ENCODE peak calls at places on chromosomes 2 and 18, in four cellular contexts. One of them, this sample, is unnamed.

GRCh38 chr2:29063646-29064372 is 10.5 kb downstream of the PCARE start:
- DNase-seq in fibroblast of the conjunctiva: peak
- DNase-seq in heart right ventricle: no peak
- DNase-seq in mucosa of descending colon: no peak
- DNase-seq in this sample: no peak

GRCh38 chr2:85288244-85288725 is 39.5 kb downstream of the TGOLN2 start:
- DNase-seq in heart right ventricle: no peak
- DNase-seq in mucosa of descending colon: no peak
- DNase-seq in fibroblast of the conjunctiva: no peak
- DNase-seq in this sample: no peak

GRCh38 chr18:8721716-8722115 is 16.4 kb downstream of the MTCL1 start:
- DNase-seq in heart right ventricle: no peak
- DNase-seq in fibroblast of the conjunctiva: no peak
- DNase-seq in mucosa of descending colon: no peak
- DNase-seq in this sample: no peak

GRCh38 chr2:136482966-136483365 is 282.4 kb upstream of the THSD7B start:
- DNase-seq in mucosa of descending colon: no peak
- DNase-seq in heart right ventricle: no peak
- DNase-seq in fibroblast of the conjunctiva: no peak
- DNase-seq in this sample: no peak

GRCh38 chr2:120893874-120894584 is 158.4 kb downstream of the GLI2 start:
- DNase-seq in mucosa of descending colon: no peak
- DNase-seq in heart right ventricle: no peak
- DNase-seq in fibroblast of the conjunctiva: no peak
- DNase-seq in this sample: no peak

GRCh38 chr2:176516051-176516601 is 246.9 kb downstream of the MTX2 start:
- DNase-seq in mucosa of descending colon: no peak
- DNase-seq in fibroblast of the conjunctiva: no peak
- DNase-seq in heart right ventricle: no peak
- DNase-seq in this sample: no peak

GRCh38 chr2:189022002-189022401 is 47.8 kb downstream of the COL3A1 start:
- DNase-seq in heart right ventricle: peak
- DNase-seq in mucosa of descending colon: no peak
- DNase-seq in fibroblast of the conjunctiva: peak
- DNase-seq in this sample: no peak

GRCh38 chr2:55970506-55970905 is 46.9 kb upstream of the EFEMP1 start:
- DNase-seq in fibroblast of the conjunctiva: no peak
- DNase-seq in heart right ventricle: no peak
- DNase-seq in mucosa of descending colon: no peak
- DNase-seq in this sample: no peak

GRCh38 chr18:73564073-73564472 is 583.6 kb downstream of the FBXO15 start:
- DNase-seq in heart right ventricle: no peak
- DNase-seq in fibroblast of the conjunctiva: peak
- DNase-seq in mucosa of descending colon: no peak
- DNase-seq in this sample: no peak

GRCh38 chr2:240926516-240927389 is 20.6 kb downstream of the CROCC2 start:
- DNase-seq in fibroblast of the conjunctiva: no peak
- DNase-seq in heart right ventricle: no peak
- DNase-seq in mucosa of descending colon: no peak
- DNase-seq in this sample: no peak

GRCh38 chr18:24544141-24544498 is 83.7 kb downstream of the HRH4 start:
- DNase-seq in mucosa of descending colon: no peak
- DNase-seq in heart right ventricle: peak
- DNase-seq in fibroblast of the conjunctiva: no peak
- DNase-seq in this sample: no peak

GRCh38 chr2:109703076-109703475 is 88.9 kb downstream of the SOWAHC start:
- DNase-seq in fibroblast of the conjunctiva: no peak
- DNase-seq in heart right ventricle: no peak
- DNase-seq in mucosa of descending colon: no peak
- DNase-seq in this sample: no peak

GRCh38 chr18:33113421-33113820 is 327.1 kb downstream of the CCDC178 start:
- DNase-seq in mucosa of descending colon: no peak
- DNase-seq in fibroblast of the conjunctiva: no peak
- DNase-seq in heart right ventricle: no peak
- DNase-seq in this sample: no peak

GRCh38 chr2:105180491-105180972 is 61.0 kb upstream of the GPR45 start:
- DNase-seq in heart right ventricle: no peak
- DNase-seq in mucosa of descending colon: peak
- DNase-seq in fibroblast of the conjunctiva: no peak
- DNase-seq in this sample: no peak

GRCh38 chr2:239985356-239985755 is 39.8 kb downstream of the NDUFA10 start:
- DNase-seq in heart right ventricle: no peak
- DNase-seq in fibroblast of the conjunctiva: no peak
- DNase-seq in mucosa of descending colon: no peak
- DNase-seq in this sample: no peak

GRCh38 chr2:44975571-44976450 is 33.4 kb downstream of the SIX2 start:
- DNase-seq in mucosa of descending colon: no peak
- DNase-seq in fibroblast of the conjunctiva: no peak
- DNase-seq in heart right ventricle: no peak
- DNase-seq in this sample: no peak

GRCh38 chr2:1613078-1613445 is 131.3 kb downstream of the PXDN start:
- DNase-seq in heart right ventricle: no peak
- DNase-seq in mucosa of descending colon: no peak
- DNase-seq in fibroblast of the conjunctiva: no peak
- DNase-seq in this sample: no peak

GRCh38 chr2:133414486-133415209 is 153.6 kb downstream of the NCKAP5 start:
- DNase-seq in fibroblast of the conjunctiva: no peak
- DNase-seq in mucosa of descending colon: peak
- DNase-seq in heart right ventricle: no peak
- DNase-seq in this sample: no peak

GRCh38 chr2:20439503-20439902 is 7.4 kb upstream of the RHOB start:
- DNase-seq in fibroblast of the conjunctiva: no peak
- DNase-seq in heart right ventricle: peak
- DNase-seq in mucosa of descending colon: no peak
- DNase-seq in this sample: no peak

GRCh38 chr2:144510206-144510991 is 9.5 kb downstream of the ZEB2 start:
- DNase-seq in heart right ventricle: peak
- DNase-seq in mucosa of descending colon: no peak
- DNase-seq in fibroblast of the conjunctiva: no peak
- DNase-seq in this sample: no peak

GRCh38 chr2:101047774-101048173 is 45.7 kb downstream of the RPL31 start:
- DNase-seq in mucosa of descending colon: no peak
- DNase-seq in heart right ventricle: peak
- DNase-seq in fibroblast of the conjunctiva: no peak
- DNase-seq in this sample: no peak

GRCh38 chr2:10761591-10761990 is 40.2 kb downstream of the ATP6V1C2 start:
- DNase-seq in heart right ventricle: no peak
- DNase-seq in mucosa of descending colon: no peak
- DNase-seq in fibroblast of the conjunctiva: no peak
- DNase-seq in this sample: no peak

GRCh38 chr2:6982484-6982883 is 65.3 kb downstream of the RNF144A start:
- DNase-seq in heart right ventricle: no peak
- DNase-seq in fibroblast of the conjunctiva: no peak
- DNase-seq in mucosa of descending colon: no peak
- DNase-seq in this sample: no peak

GRCh38 chr2:15580451-15580850 is 11.2 kb upstream of the DDX1 start:
- DNase-seq in mucosa of descending colon: no peak
- DNase-seq in fibroblast of the conjunctiva: no peak
- DNase-seq in heart right ventricle: no peak
- DNase-seq in this sample: no peak

GRCh38 chr18:3262234-3263171 is 570 bp downstream of the MYL12B start:
- DNase-seq in heart right ventricle: no peak
- DNase-seq in fibroblast of the conjunctiva: no peak
- DNase-seq in mucosa of descending colon: peak
- DNase-seq in this sample: peak

GRCh38 chr2:53234548-53234903 is 533.1 kb upstream of the CHAC2 start:
- DNase-seq in heart right ventricle: no peak
- DNase-seq in fibroblast of the conjunctiva: no peak
- DNase-seq in mucosa of descending colon: peak
- DNase-seq in this sample: no peak

GRCh38 chr2:155525194-155525593 is 807.3 kb downstream of the NR4A2 start:
- DNase-seq in heart right ventricle: no peak
- DNase-seq in mucosa of descending colon: no peak
- DNase-seq in fibroblast of the conjunctiva: no peak
- DNase-seq in this sample: no peak

GRCh38 chr2:218291318-218291933 is 877 bp downstream of the TMBIM1 start:
- DNase-seq in fibroblast of the conjunctiva: no peak
- DNase-seq in heart right ventricle: peak
- DNase-seq in mucosa of descending colon: peak
- DNase-seq in this sample: no peak

GRCh38 chr2:219042750-219043149 is 1.4 kb upstream of the CFAP65 start:
- DNase-seq in fibroblast of the conjunctiva: no peak
- DNase-seq in mucosa of descending colon: peak
- DNase-seq in heart right ventricle: no peak
- DNase-seq in this sample: no peak

GRCh38 chr2:141384676-141385075 is 746.1 kb downstream of the LRP1B start:
- DNase-seq in fibroblast of the conjunctiva: no peak
- DNase-seq in heart right ventricle: no peak
- DNase-seq in mucosa of descending colon: no peak
- DNase-seq in this sample: no peak

GRCh38 chr2:36300697-36301096 is 54.9 kb upstream of the CRIM1 start:
- DNase-seq in mucosa of descending colon: no peak
- DNase-seq in heart right ventricle: no peak
- DNase-seq in fibroblast of the conjunctiva: no peak
- DNase-seq in this sample: no peak

GRCh38 chr2:11129598-11130449 is 25.4 kb upstream of the SLC66A3 start:
- DNase-seq in heart right ventricle: no peak
- DNase-seq in fibroblast of the conjunctiva: no peak
- DNase-seq in mucosa of descending colon: peak
- DNase-seq in this sample: peak

GRCh38 chr18:22470511-22471181 is 52.9 kb upstream of the CTAGE1 start:
- DNase-seq in fibroblast of the conjunctiva: no peak
- DNase-seq in heart right ventricle: peak
- DNase-seq in mucosa of descending colon: no peak
- DNase-seq in this sample: no peak

GRCh38 chr2:195672674-195673073 is 15.6 kb downstream of the SLC39A10 start:
- DNase-seq in mucosa of descending colon: no peak
- DNase-seq in heart right ventricle: no peak
- DNase-seq in fibroblast of the conjunctiva: no peak
- DNase-seq in this sample: no peak

GRCh38 chr2:71071681-71072398 is 3.4 kb downstream of the NAGK start:
- DNase-seq in mucosa of descending colon: peak
- DNase-seq in fibroblast of the conjunctiva: no peak
- DNase-seq in heart right ventricle: peak
- DNase-seq in this sample: peak

GRCh38 chr2:589551-589950 is 87.7 kb downstream of the TMEM18 start:
- DNase-seq in fibroblast of the conjunctiva: no peak
- DNase-seq in mucosa of descending colon: no peak
- DNase-seq in heart right ventricle: no peak
- DNase-seq in this sample: no peak

GRCh38 chr2:70443726-70444125 is 109.9 kb downstream of the TGFA start:
- DNase-seq in mucosa of descending colon: no peak
- DNase-seq in heart right ventricle: no peak
- DNase-seq in fibroblast of the conjunctiva: no peak
- DNase-seq in this sample: no peak

GRCh38 chr2:201452856-201453643 is 1.5 kb downstream of the STRADB start:
- DNase-seq in fibroblast of the conjunctiva: no peak
- DNase-seq in heart right ventricle: no peak
- DNase-seq in mucosa of descending colon: no peak
- DNase-seq in this sample: no peak